ENCODE peak calls at places on chromosomes 2 and 18, in ten cellular contexts. O is ureter; J is adrenal gland; Z is progenitor cell of endocrine pancreas; Y is Calu3; L is stimulated activated CD4-positive, alpha-beta T cell treated with anti-CD3 and anti-CD28 coated beads, Interleukin-15, amount 100 ng/mL, for 48 hours; N is DMS79; E is NCI-H2081; A is Ammon's horn; B is EH. X is an unnamed sample.

GRCh38 chr2:234324151-234324550 is 172.7 kb downstream of the ARL4C start:
- DNase-seq in O (no peak), J (no peak), Z (no peak), Y (no peak), L (no peak), N (no peak), E (no peak), A (peak; percentile 81), B (no peak), X (no peak)

GRCh38 chr2:239114119-239114581 is 266.3 kb downstream of the TWIST2 start:
- DNase-seq in O (no peak), J (no peak), Z (no peak), Y (no peak), L (no peak), N (no peak), E (no peak), A (no peak), B (peak; percentile 15), X (no peak)

GRCh38 chr2:238424313-238424700 is 2.4 kb upstream of the ASB1 start:
- DNase-seq in O (no peak), J (no peak), Z (no peak), Y (no peak), L (no peak), N (no peak), E (no peak), A (no peak), B (peak; percentile 39), X (no peak)

GRCh38 chr2:120218181-120218580 is 5.0 kb downstream of the TMEM185B start:
- DNase-seq in O (no peak), J (no peak), Z (no peak), Y (no peak), L (no peak), N (no peak), E (no peak), A (no peak), B (no peak), X (no peak)

GRCh38 chr18:77004555-77005380 is 127.8 kb downstream of the MBP start:
- DNase-seq in O (no peak), J (no peak), Z (no peak), Y (no peak), L (no peak), N (no peak), E (no peak), A (peak; percentile 62), B (no peak), X (no peak)

GRCh38 chr2:175631247-175631628 is 370.8 kb downstream of the LNPK start:
- DNase-seq in O (no peak), J (no peak), Z (no peak), Y (no peak), L (no peak), N (no peak), E (no peak), A (no peak), B (peak; percentile 49), X (no peak)

GRCh38 chr2:189337648-189338047 is 103.6 kb upstream of the WDR75 start:
- DNase-seq in O (no peak), J (no peak), Z (no peak), Y (no peak), L (no peak), N (no peak), E (no peak), A (no peak), B (peak; percentile 70), X (no peak)

GRCh38 chr2:62270728-62271127 is 74.8 kb downstream of the B3GNT2 start:
- DNase-seq in O (peak; percentile 49), J (peak; percentile 44), Z (no peak), Y (peak; percentile 16), L (no peak), N (peak; percentile 9), E (peak; percentile 17), A (no peak), B (peak; percentile 32), X (no peak)

GRCh38 chr2:240199133-240199870 is 58.8 kb upstream of the OTOS start:
- DNase-seq in O (peak; percentile 37), J (peak; percentile 8), Z (no peak), Y (no peak), L (no peak), N (no peak), E (no peak), A (no peak), B (no peak), X (no peak)

GRCh38 chr2:175003875-175004729 is 1.1 kb downstream of the CHN1 start:
- DNase-seq in O (no peak), J (peak; percentile 17), Z (no peak), Y (no peak), L (no peak), N (peak; percentile 33), E (peak; percentile 36), A (no peak), B (peak; percentile 32), X (no peak)

GRCh38 chr2:121969766-121970639 is 214.6 kb downstream of the TSN start:
- DNase-seq in O (no peak), J (no peak), Z (no peak), Y (no peak), L (no peak), N (no peak), E (no peak), A (no peak), B (no peak), X (no peak)

GRCh38 chr2:9168851-9169250 is 37.8 kb upstream of the ASAP2 start:
- DNase-seq in O (no peak), J (no peak), Z (no peak), Y (no peak), L (no peak), N (no peak), E (no peak), A (no peak), B (no peak), X (no peak)

GRCh38 chr2:75100691-75101236 is 98.6 kb downstream of the TACR1 start:
- DNase-seq in O (no peak), J (no peak), Z (no peak), Y (no peak), L (no peak), N (no peak), E (no peak), A (no peak), B (peak; percentile 74), X (no peak)

GRCh38 chr2:128365217-128365905 is 46.7 kb upstream of the HS6ST1 start:
- DNase-seq in O (no peak), J (no peak), Z (no peak), Y (no peak), L (no peak), N (no peak), E (no peak), A (no peak), B (peak; percentile 39), X (no peak)

GRCh38 chr18:27752944-27753343 is 424.0 kb downstream of the CDH2 start:
- DNase-seq in O (no peak), J (no peak), Z (no peak), Y (no peak), L (no peak), N (no peak), E (no peak), A (peak; percentile 10), B (no peak), X (no peak)

GRCh38 chr2:215828528-215829184 is 184.7 kb downstream of the MREG start:
- DNase-seq in O (peak; percentile 70), J (peak; percentile 43), Z (no peak), Y (peak; percentile 79), L (peak; percentile 18), N (no peak), E (peak; percentile 43), A (peak; percentile 35), B (peak; percentile 69), X (no peak)

GRCh38 chr18:54358495-54358793 is 738 bp downstream of the C18orf54 start:
- DNase-seq in O (no peak), J (no peak), Z (peak; percentile 18), Y (no peak), L (no peak), N (no peak), E (no peak), A (no peak), B (no peak), X (no peak)

GRCh38 chr18:44458777-44459176 is 221.9 kb upstream of the SETBP1 start:
- DNase-seq in O (no peak), J (no peak), Z (no peak), Y (no peak), L (no peak), N (no peak), E (no peak), A (no peak), B (peak; percentile 79), X (no peak)